ENCODE peak calls at places on chromosomes 3 and 15, in eight cellular contexts. E is progenitor cell of endocrine pancreas; H is foreskin keratinocyte; T is amniotic stem cell; A is hypothalamus; P is EH; R is activated CD4-positive, alpha-beta T cell treated with anti-CD3 and anti-CD28 coated beads for 4 hours; C is ovary. Q is an unnamed sample.

GRCh38 chr3:147589016-147589415 is 179.9 kb downstream of the ZIC1 start:
- DNase-seq in E (no peak), H (no peak), T (no peak), A (no peak), P (peak; percentile 9), R (no peak), C (no peak), Q (no peak)

GRCh38 chr3:40187945-40188344 is 121.6 kb upstream of the EIF1B start:
- DNase-seq in E (no peak), H (no peak), T (no peak), A (no peak), P (no peak), R (no peak), C (no peak), Q (no peak)

GRCh38 chr3:196192036-196193001 is 18.9 kb downstream of the ZDHHC19 start:
- DNase-seq in E (no peak), H (no peak), T (no peak), A (no peak), P (no peak), R (peak; percentile 38), C (no peak), Q (no peak)

GRCh38 chr3:112582242-112582874 is 20.5 kb downstream of the SLC35A5 start:
- DNase-seq in E (no peak), H (peak; percentile 51), T (peak; percentile 24), A (no peak), P (peak; percentile 72), R (peak; percentile 26), C (peak; percentile 44), Q (no peak)

GRCh38 chr3:189419683-189420082 is 211.5 kb upstream of the TP63 start:
- DNase-seq in E (no peak), H (no peak), T (no peak), A (no peak), P (no peak), R (no peak), C (no peak), Q (no peak)

GRCh38 chr3:177195242-177195940 is 1.9 kb downstream of the TBL1XR1 start:
- DNase-seq in E (no peak), H (peak; percentile 34), T (no peak), A (no peak), P (peak; percentile 20), R (peak; percentile 33), C (no peak), Q (no peak)

GRCh38 chr3:25291524-25291923 is 136.5 kb upstream of the RARB start:
- DNase-seq in E (no peak), H (no peak), T (no peak), A (no peak), P (no peak), R (no peak), C (no peak), Q (no peak)

GRCh38 chr15:34107315-34107714 is 5.4 kb downstream of the PGBD4 start:
- DNase-seq in E (no peak), H (no peak), T (no peak), A (no peak), P (no peak), R (no peak), C (no peak), Q (no peak)

GRCh38 chr15:96125681-96126080 is 204.8 kb upstream of the NR2F2 start:
- DNase-seq in E (no peak), H (peak; percentile 54), T (no peak), A (no peak), P (peak; percentile 69), R (no peak), C (no peak), Q (no peak)

GRCh38 chr3:66195347-66195783 is 25.4 kb upstream of the SLC25A26 start:
- DNase-seq in E (peak; percentile 33), H (peak; percentile 35), T (no peak), A (peak; percentile 4), P (peak; percentile 52), R (no peak), C (peak; percentile 39), Q (peak; percentile 78)

GRCh38 chr3:180932819-180933218 is 20.3 kb downstream of the FXR1 start:
- DNase-seq in E (no peak), H (no peak), T (no peak), A (no peak), P (no peak), R (no peak), C (no peak), Q (no peak)

GRCh38 chr15:77021803-77022381 is 27.0 kb downstream of the PSTPIP1 start:
- DNase-seq in E (no peak), H (peak; percentile 25), T (peak; percentile 5), A (no peak), P (peak; percentile 89), R (peak; percentile 21), C (no peak), Q (peak; percentile 79)

GRCh38 chr3:163058190-163058854 is 1561.7 kb downstream of the OTOL1 start:
- DNase-seq in E (no peak), H (no peak), T (no peak), A (no peak), P (peak; percentile 29), R (no peak), C (peak; percentile 15), Q (no peak)

GRCh38 chr15:70095387-70096214 is 2.1 kb downstream of the TLE3 start:
- DNase-seq in E (peak; percentile 63), H (no peak), T (no peak), A (no peak), P (peak; percentile 11), R (peak; percentile 38), C (peak; percentile 45), Q (peak; percentile 89)

GRCh38 chr3:71629289-71630252 is 46.0 kb upstream of the FOXP1 start:
- DNase-seq in E (no peak), H (no peak), T (peak; percentile 10), A (no peak), P (peak; percentile 82), R (no peak), C (no peak), Q (no peak)

GRCh38 chr15:29934251-29934650 is 112.0 kb upstream of the TJP1 start:
- DNase-seq in E (no peak), H (peak; percentile 88), T (no peak), A (no peak), P (peak; percentile 66), R (no peak), C (no peak), Q (no peak)

Q was measured in kidney.